ENCODE peak calls at places on chromosome 3, in six cellular contexts. X is GM19239; Y is H9; D is activated CD4-positive, alpha-beta T cell treated with anti-CD3 and anti-CD28 coated beads, Interleukin-2, amount 10 ng/mL, durations not matched to agents 7 days and 5 days; F is fibroblast of pulmonary artery; W is T-helper 9 cell. G is an unnamed sample.

GRCh38 chr3:78283994-78284393 is 1244.1 kb downstream of the ROBO2 start:
- DNase-seq in D (no peak), Y (no peak), W (no peak), X (no peak), F (no peak), G (no peak)

GRCh38 chr3:4290272-4290893 is 12.8 kb upstream of the SETMAR start:
- DNase-seq in Y (no peak), F (peak; percentile 69), X (peak; percentile 9), W (peak; percentile 15), D (peak; percentile 26), G (peak; percentile 5)

GRCh38 chr3:192260611-192261010 is 466.7 kb downstream of the FGF12 start:
- DNase-seq in X (no peak), Y (no peak), D (no peak), F (no peak), W (no peak), G (no peak)

GRCh38 chr3:42490243-42490642 is 12.2 kb upstream of the VIPR1 start:
- DNase-seq in F (peak; percentile 71), D (no peak), Y (peak; percentile 46), W (no peak), X (no peak), G (no peak)

GRCh38 chr3:3180421-3180820 is 930 bp upstream of the CRBN start:
- DNase-seq in W (no peak), D (no peak), F (no peak), Y (no peak), X (no peak), G (no peak)

GRCh38 chr3:120816728-120817127 is 74.2 kb downstream of the GTF2E1 start:
- DNase-seq in Y (no peak), X (no peak), W (no peak), D (no peak), F (no peak), G (no peak)

GRCh38 chr3:37765591-37766219 is 96.0 kb upstream of the CTDSPL start:
- DNase-seq in Y (no peak), D (no peak), F (peak; percentile 17), X (no peak), W (no peak), G (no peak)

GRCh38 chr3:159788291-159788690 is 200.3 kb upstream of the IL12A start:
- DNase-seq in W (no peak), Y (no peak), F (no peak), D (no peak), X (no peak), G (no peak)

GRCh38 chr3:22609139-22609538 is 594.0 kb upstream of the UBE2E2 start:
- DNase-seq in W (no peak), Y (no peak), D (no peak), X (no peak), F (no peak), G (no peak)

G was measured in effector CD4-positive, alpha-beta T cell.